ENCODE peak calls at places on chromosomes 7 and 10, in ten cellular contexts. L, D, H, B, U, N, Y, O, G and K are unnamed samples.

GRCh38 chr7:68729361-68729760 is 868.9 kb upstream of the AUTS2 start:
- DNase-seq in L (no peak), D (no peak), H (no peak), B (no peak), U (no peak), N (no peak), Y (no peak), O (no peak), G (no peak), K (no peak)

GRCh38 chr7:99733448-99733847 is 1.5 kb downstream of the CYP3A7 start:
- DNase-seq in L (no peak), D (no peak), H (no peak), B (peak; percentile 9), U (peak; percentile 35), N (no peak), Y (no peak), O (no peak), G (peak; percentile 30), K (peak; percentile 10)

GRCh38 chr10:77905086-77905735 is 21.3 kb downstream of the DLG5 start:
- DNase-seq in L (no peak), D (no peak), H (no peak), B (no peak), U (no peak), N (no peak), Y (no peak), O (no peak), G (no peak), K (no peak)

GRCh38 chr7:50268990-50269389 is 35.5 kb upstream of the IKZF1 start:
- DNase-seq in L (no peak), D (no peak), H (no peak), B (no peak), U (no peak), N (no peak), Y (no peak), O (no peak), G (no peak), K (no peak)

GRCh38 chr10:129056734-129057689 is 410.0 kb upstream of the MGMT start:
- DNase-seq in L (no peak), D (no peak), H (no peak), B (no peak), U (no peak), N (no peak), Y (no peak), O (no peak), G (no peak), K (no peak)

GRCh38 chr10:117370205-117370604 is 5.0 kb downstream of the PDZD8 start:
- DNase-seq in L (peak; percentile 37), D (no peak), H (peak; percentile 42), B (no peak), U (peak; percentile 28), N (no peak), Y (no peak), O (no peak), G (peak; percentile 55), K (peak; percentile 62)

GRCh38 chr10:26779176-26779860 is 81.4 kb downstream of the ABI1 start:
- DNase-seq in L (no peak), D (no peak), H (no peak), B (no peak), U (no peak), N (no peak), Y (no peak), O (no peak), G (no peak), K (no peak)

GRCh38 chr10:104043185-104043830 is 42.4 kb downstream of the COL17A1 start:
- DNase-seq in L (no peak), D (no peak), H (no peak), B (no peak), U (no peak), N (no peak), Y (no peak), O (no peak), G (no peak), K (peak; percentile 25)

GRCh38 chr7:2993868-2994267 is 49.8 kb downstream of the CARD11 start:
- DNase-seq in L (no peak), D (no peak), H (no peak), B (no peak), U (no peak), N (no peak), Y (no peak), O (no peak), G (no peak), K (no peak)

GRCh38 chr10:24363070-24363469 is 154.1 kb downstream of the KIAA1217 start:
- DNase-seq in L (peak; percentile 61), D (no peak), H (peak; percentile 33), B (no peak), U (no peak), N (no peak), Y (no peak), O (no peak), G (peak; percentile 29), K (peak; percentile 75)

GRCh38 chr10:88193018-88193417 is 329.6 kb downstream of the PTEN start:
- DNase-seq in L (no peak), D (no peak), H (no peak), B (peak; percentile 7), U (no peak), N (no peak), Y (no peak), O (no peak), G (no peak), K (no peak)